ENCODE peak calls at places on chromosomes 2 and 18, in seven cellular contexts. Z is HepG2, I is GM20000, F is heart left ventricle, J is astrocyte of the spinal cord, G is posterior cingulate gyrus, W is kidney glomerular epithelial cell. A is an unnamed sample.

GRCh38 chr2:192151848-192152247 is 42.9 kb downstream of the TMEFF2 start:
- DNase-seq in F (no peak), J (peak; percentile 86), W (peak; percentile 11), I (no peak), Z (no peak), G (no peak), A (no peak)

GRCh38 chr18:59123588-59124369 is 15.9 kb upstream of the SEC11C start:
- DNase-seq in F (no peak), Z (no peak), W (peak; percentile 92), G (peak; percentile 48), J (peak; percentile 88), I (no peak), A (no peak)

GRCh38 chr2:138293549-138293948 is 208.0 kb upstream of the SPOPL start:
- DNase-seq in Z (no peak), G (no peak), W (no peak), F (no peak), J (no peak), I (no peak), A (no peak)

GRCh38 chr18:3211236-3211992 is 8.4 kb downstream of the MYOM1 start:
- DNase-seq in W (peak; percentile 14), I (no peak), Z (peak; percentile 69), J (peak; percentile 67), F (peak; percentile 31), G (no peak), A (no peak)

GRCh38 chr2:84486436-84487115 is 27.5 kb upstream of the SUCLG1 start:
- DNase-seq in Z (peak; percentile 81), W (peak; percentile 91), I (no peak), F (no peak), G (no peak), J (peak; percentile 43), A (no peak)

GRCh38 chr2:232315049-232315922 is 63.3 kb upstream of the ALPP start:
- DNase-seq in J (peak; percentile 76), F (peak; percentile 66), I (peak; percentile 59), G (peak; percentile 71), Z (no peak), W (no peak), A (peak; percentile 77)

GRCh38 chr2:102925003-102925402 is 163.2 kb downstream of the TMEM182 start:
- DNase-seq in Z (no peak), I (no peak), J (no peak), W (no peak), F (no peak), G (no peak), A (no peak)

GRCh38 chr2:110842048-110842447 is 109.7 kb downstream of the ACOXL start:
- DNase-seq in J (no peak), F (no peak), I (no peak), Z (no peak), W (no peak), G (no peak), A (no peak)

GRCh38 chr2:199488772-199489400 is 31.1 kb upstream of the SATB2 start:
- DNase-seq in J (peak; percentile 56), I (peak; percentile 68), Z (peak; percentile 54), F (no peak), W (peak; percentile 43), G (peak; percentile 28), A (no peak)

GRCh38 chr2:40579247-40579646 is 127.4 kb upstream of the SLC8A1 start:
- DNase-seq in F (no peak), I (no peak), Z (no peak), W (no peak), J (no peak), G (no peak), A (no peak)

GRCh38 chr18:53698907-53699306 is 525.6 kb downstream of the MBD2 start:
- DNase-seq in W (peak; percentile 18), J (peak; percentile 45), I (peak; percentile 23), G (peak; percentile 30), Z (peak; percentile 33), F (peak; percentile 30), A (no peak)

GRCh38 chr2:177572236-177572671 is 179.7 kb downstream of the AGPS start:
- DNase-seq in G (no peak), I (no peak), F (no peak), W (peak; percentile 54), Z (peak; percentile 80), J (peak; percentile 34), A (no peak)

GRCh38 chr2:148829618-148830017 is 45.4 kb upstream of the KIF5C start:
- DNase-seq in J (no peak), F (no peak), W (no peak), G (no peak), Z (no peak), I (no peak), A (no peak)

GRCh38 chr2:127376265-127376664 is 11.5 kb downstream of the MAP3K2 start:
- DNase-seq in J (no peak), F (no peak), I (no peak), G (no peak), W (no peak), Z (peak; percentile 38), A (no peak)

GRCh38 chr2:46276652-46277051 is 20.6 kb upstream of the EPAS1 start:
- DNase-seq in G (no peak), F (no peak), W (peak; percentile 42), I (no peak), J (no peak), Z (no peak), A (no peak)

GRCh38 chr2:8685697-8686358 is 4.0 kb downstream of the ID2 start:
- DNase-seq in W (peak; percentile 54), F (peak; percentile 72), J (peak; percentile 43), I (peak; percentile 90), G (peak; percentile 64), Z (peak; percentile 48), A (peak; percentile 93)

GRCh38 chr18:12630136-12630535 is 27.8 kb downstream of the SPIRE1 start:
- DNase-seq in G (no peak), J (peak; percentile 45), Z (no peak), F (no peak), I (no peak), W (no peak), A (no peak)

GRCh38 chr2:46821600-46821999 is 94.0 kb downstream of the MCFD2 start:
- DNase-seq in J (no peak), F (no peak), W (no peak), Z (no peak), I (no peak), G (no peak), A (no peak)

GRCh38 chr2:124913873-124914272 is 888.8 kb downstream of the CNTNAP5 start:
- DNase-seq in I (no peak), W (peak; percentile 58), G (no peak), J (no peak), Z (no peak), F (no peak), A (no peak)

GRCh38 chr2:11669454-11670291 is at the start of gene NTSR2:
- DNase-seq in F (peak; percentile 75), I (peak; percentile 58), W (peak; percentile 9), Z (peak; percentile 51), G (peak; percentile 66), J (peak; percentile 60), A (peak; percentile 87)

GRCh38 chr18:58541789-58542425 is 87.0 kb downstream of the ALPK2 start:
- DNase-seq in Z (peak; percentile 41), I (peak; percentile 54), F (no peak), W (peak; percentile 99), G (no peak), J (peak; percentile 99), A (no peak)

GRCh38 chr2:76323381-76323780 is 612.7 kb upstream of the GCFC2 start:
- DNase-seq in J (no peak), F (no peak), I (no peak), Z (no peak), G (no peak), W (no peak), A (no peak)

GRCh38 chr2:185245806-185246205 is 492.8 kb upstream of the FSIP2 start:
- DNase-seq in F (no peak), G (no peak), Z (no peak), W (no peak), J (peak; percentile 56), I (no peak), A (no peak)

GRCh38 chr2:66753247-66754019 is 318.5 kb downstream of the MEIS1 start:
- DNase-seq in G (no peak), J (no peak), I (no peak), F (no peak), Z (no peak), W (no peak), A (no peak)

GRCh38 chr2:85605406-85606115 is 3.1 kb upstream of the TMEM150A start:
- DNase-seq in F (no peak), Z (peak; percentile 87), I (no peak), J (peak; percentile 94), W (no peak), G (no peak), A (no peak)

GRCh38 chr18:55097406-55098170 is 138.3 kb upstream of the CCDC68 start:
- DNase-seq in Z (no peak), G (no peak), I (no peak), W (peak; percentile 65), J (peak; percentile 72), F (no peak), A (no peak)

GRCh38 chr2:230877737-230878598 is 13.2 kb downstream of the ITM2C start:
- DNase-seq in J (no peak), G (no peak), W (no peak), I (no peak), F (no peak), Z (no peak), A (peak; percentile 32)

GRCh38 chr2:135893374-135893794 is 17.1 kb upstream of the MCM6 start:
- DNase-seq in F (no peak), W (no peak), I (no peak), G (no peak), Z (no peak), J (no peak), A (no peak)

GRCh38 chr2:36507408-36507812 is 90.6 kb downstream of the FEZ2 start:
- DNase-seq in W (peak; percentile 44), Z (peak; percentile 79), I (peak; percentile 59), F (peak; percentile 34), J (peak; percentile 73), G (peak; percentile 19), A (no peak)

A was measured in aorta.